ENCODE peak calls at places on chromosome 7, in six cellular contexts. C, M, H, K, I and J are unnamed samples.

GRCh38 chr7:20197837-20198236 is 19.3 kb downstream of the MACC1 start:
- DNase-seq in C (no peak), H (no peak), I (no peak), K (no peak), M (no peak), J (no peak)

GRCh38 chr7:81470084-81470723 is 299.6 kb downstream of the HGF start:
- DNase-seq in H (peak; percentile 54), C (peak; percentile 71), M (no peak), I (peak; percentile 73), K (peak; percentile 67), J (peak; percentile 77)

GRCh38 chr7:100626530-100627237 is 14.3 kb downstream of the MOSPD3 start:
- DNase-seq in K (peak; percentile 89), H (peak; percentile 92), I (peak; percentile 92), M (peak; percentile 95), C (peak; percentile 92), J (peak; percentile 73)

GRCh38 chr7:21920931-21921330 is 24.8 kb downstream of the CDCA7L start:
- DNase-seq in C (no peak), H (no peak), M (no peak), K (no peak), I (no peak), J (no peak)

GRCh38 chr7:123285076-123285700 is 85.4 kb upstream of the SLC13A1 start:
- DNase-seq in H (no peak), I (no peak), C (no peak), M (no peak), K (no peak), J (no peak)

GRCh38 chr7:50285259-50285658 is 19.3 kb upstream of the IKZF1 start:
- DNase-seq in K (no peak), H (no peak), I (no peak), C (no peak), M (no peak), J (no peak)

GRCh38 chr7:1123721-1124120 is 35.8 kb downstream of the GPER1 start:
- DNase-seq in M (no peak), C (peak; percentile 72), I (no peak), K (peak; percentile 80), H (no peak), J (peak; percentile 67)

GRCh38 chr7:139105037-139105382 is 4.5 kb downstream of the ZC3HAV1 start:
- DNase-seq in K (no peak), C (no peak), I (no peak), M (no peak), H (no peak), J (no peak)

GRCh38 chr7:149199234-149199990 is 4.1 kb downstream of the ZNF282 start:
- DNase-seq in C (no peak), H (no peak), K (no peak), M (peak; percentile 45), I (no peak), J (no peak)

GRCh38 chr7:92832623-92833023 is 3.8 kb downstream of the CDK6 start:
- DNase-seq in M (no peak), C (no peak), H (no peak), K (no peak), I (no peak), J (no peak)

GRCh38 chr7:111803015-111803758 is 240.9 kb upstream of the IMMP2L start:
- DNase-seq in K (no peak), H (no peak), I (no peak), M (no peak), C (no peak), J (no peak)

GRCh38 chr7:97126483-97127171 is 9.1 kb downstream of the SDHAF3 start:
- DNase-seq in H (peak; percentile 92), C (no peak), I (no peak), M (no peak), K (no peak), J (no peak)

GRCh38 chr7:93218997-93219827 is 7.1 kb downstream of the HEPACAM2 start:
- DNase-seq in I (no peak), K (no peak), M (no peak), C (no peak), H (peak; percentile 59), J (no peak)

GRCh38 chr7:100983451-100984187 is 14.3 kb downstream of the MUC12 start:
- DNase-seq in K (no peak), H (no peak), I (peak; percentile 54), C (no peak), M (peak; percentile 11), J (no peak)

GRCh38 chr7:34060548-34060947 is 155.2 kb downstream of the BMPER start:
- DNase-seq in I (no peak), H (no peak), K (no peak), C (no peak), M (no peak), J (no peak)

GRCh38 chr7:82624337-82624736 is 180.8 kb upstream of the CACNA2D1 start:
- DNase-seq in I (no peak), K (no peak), H (no peak), C (no peak), M (no peak), J (no peak)

GRCh38 chr7:96998765-96999164 is 6.6 kb upstream of the DLX6 start:
- DNase-seq in M (no peak), I (no peak), C (no peak), H (no peak), K (no peak), J (no peak)

GRCh38 chr7:120077777-120078176 is 195.2 kb upstream of the KCND2 start:
- DNase-seq in H (no peak), K (no peak), M (no peak), C (no peak), I (no peak), J (no peak)

GRCh38 chr7:155388561-155388960 is 69.4 kb upstream of the EN2 start:
- DNase-seq in H (no peak), K (no peak), C (no peak), I (no peak), M (peak; percentile 56), J (no peak)

GRCh38 chr7:49483142-49483541 is 290.3 kb upstream of the VWC2 start:
- DNase-seq in K (no peak), C (no peak), M (no peak), I (no peak), H (no peak), J (peak; percentile 18)

GRCh38 chr7:134737561-134738353 is 41.7 kb upstream of the CALD1 start:
- DNase-seq in M (no peak), C (no peak), H (no peak), I (no peak), K (no peak), J (no peak)

DNA sequence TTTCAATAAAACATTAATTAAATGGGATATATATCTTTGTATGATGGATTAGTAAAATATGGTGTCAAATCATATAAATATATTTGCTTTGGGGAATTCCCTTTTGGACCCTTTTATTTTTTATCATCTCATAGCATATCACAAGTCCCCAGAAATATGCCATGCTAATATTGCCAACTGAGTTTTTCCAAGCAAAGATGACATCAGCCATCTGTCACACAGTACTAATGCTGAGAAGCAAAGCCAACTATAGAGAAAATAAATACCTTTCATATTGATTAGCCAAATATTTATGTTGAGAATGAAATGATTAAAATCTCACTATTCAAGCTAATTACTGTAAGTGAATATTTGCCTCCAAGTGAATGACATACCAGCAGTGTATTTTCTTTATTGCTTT is 575.3 kb downstream of the ETV1 start:
- DNase-seq in I (no peak), K (no peak), H (no peak), M (no peak), C (no peak), J (no peak)
- TF ChIP-seq POLR2A in I (no peak), K (no peak), H (no peak), M (no peak), C (no peak), J (no peak)

GRCh38 chr7:94298943-94299342 is 95.8 kb upstream of the COL1A2 start:
- DNase-seq in M (no peak), H (no peak), I (no peak), C (no peak), K (no peak), J (no peak)

GRCh38 chr7:94300176-94300835 is 94.4 kb upstream of the COL1A2 start:
- DNase-seq in M (no peak), I (no peak), K (no peak), C (no peak), H (peak; percentile 20), J (no peak)

GRCh38 chr7:94297397-94297838 is 97.3 kb upstream of the COL1A2 start:
- DNase-seq in K (no peak), C (peak; percentile 72), M (no peak), H (no peak), I (no peak), J (peak; percentile 43)

GRCh38 chr7:94303736-94304135 is 91.0 kb upstream of the COL1A2 start:
- DNase-seq in I (no peak), K (no peak), M (no peak), H (peak; percentile 20), C (no peak), J (no peak)

DNA sequence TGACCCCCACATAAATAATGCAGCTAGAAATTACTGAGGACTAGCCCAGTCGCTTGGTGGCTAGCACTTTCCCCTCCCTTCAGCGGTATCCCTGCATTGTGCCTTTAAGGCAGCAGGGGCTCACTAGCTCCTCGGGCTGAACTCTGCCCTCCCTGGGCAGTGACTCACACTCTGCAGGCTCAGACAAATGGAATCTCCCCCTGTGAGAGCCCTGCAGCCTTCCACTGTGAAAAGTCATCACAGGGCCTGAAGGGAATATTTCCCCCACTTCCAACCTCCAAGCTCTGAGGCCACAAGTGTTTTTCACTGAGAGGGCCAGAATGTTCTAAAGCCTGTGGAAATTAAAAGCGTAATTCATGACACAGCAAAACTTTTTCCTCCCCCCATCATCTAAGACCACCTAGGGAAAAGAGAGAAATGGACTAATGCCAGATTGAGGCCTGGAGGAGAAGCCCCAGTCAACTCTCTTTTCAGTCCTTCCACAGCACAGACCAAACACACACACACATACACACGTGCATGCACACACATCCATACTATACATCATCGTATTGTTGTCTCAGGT is 93.6 kb upstream of the COL1A2 start:
- DNase-seq in C (peak; percentile 88), K (peak; percentile 45), M (no peak), H (peak; percentile 69), I (no peak), J (peak; percentile 56)
- TF ChIP-seq CTCF in C (peak; percentile 12), K (no peak), M (no peak), H (peak; percentile 18), I (no peak), J (no peak)

DNA sequence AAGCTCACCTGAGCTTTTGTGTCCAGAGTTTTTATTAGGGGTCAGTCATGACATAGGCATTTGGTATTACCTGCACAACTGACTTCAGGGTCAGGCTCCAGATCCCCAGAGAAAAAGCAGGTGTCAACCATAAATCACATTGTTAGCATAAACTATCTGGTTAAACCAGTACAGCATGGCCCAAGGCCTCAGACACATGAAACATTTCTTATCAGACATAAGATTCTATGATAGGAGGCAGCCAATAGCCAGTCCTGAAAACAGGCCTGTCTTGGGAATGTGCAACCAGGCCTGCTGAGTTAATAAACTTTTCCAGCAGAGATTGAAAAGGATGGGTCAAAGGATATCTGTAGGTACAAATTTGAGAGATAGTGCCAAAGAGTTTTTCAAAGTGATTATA is 116.1 kb downstream of the TPST1 start:
- DNase-seq in M (no peak), H (no peak), I (no peak), C (peak; percentile 26), K (no peak), J (peak; percentile 40)
- H3K27me3 ChIP-seq in M (no peaks in the 10 kb centered on the region), H (peaks cover 4% of the 10 kb centered on the region), I (no peaks in the 10 kb centered on the region), C (no peaks in the 10 kb centered on the region), K (no peaks in the 10 kb centered on the region), J (no peaks in the 10 kb centered on the region)

DNA sequence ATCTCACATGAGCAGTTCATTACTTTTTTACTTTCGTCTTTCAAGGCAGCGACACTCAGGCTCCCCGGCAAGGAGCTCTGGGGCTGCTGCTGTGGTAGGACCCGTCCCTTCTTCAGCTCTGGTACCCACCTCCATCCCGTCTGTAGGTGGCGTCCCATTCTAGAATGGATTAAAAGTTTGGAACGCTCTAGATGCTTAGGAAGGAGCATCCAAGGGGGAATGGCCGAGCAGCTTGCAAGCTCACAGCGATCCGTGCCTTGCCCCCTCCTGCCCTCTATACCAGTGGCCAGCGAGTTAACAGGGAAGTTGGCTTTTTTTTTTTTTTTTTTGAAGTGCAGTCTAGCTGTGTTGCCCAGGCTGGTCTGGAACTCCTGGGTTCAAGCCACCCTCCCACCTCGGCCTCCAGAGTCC is 22.8 kb upstream of the TTYH3 start:
- DNase-seq in H (peak; percentile 55), I (peak; percentile 52), M (no peak), K (peak; percentile 50), C (peak; percentile 57), J (peak; percentile 50)
- TF ChIP-seq POLR2A in H (no peak), I (no peak), M (no peak), K (no peak), C (no peak), J (no peak)